ENCODE peak calls at places on chromosomes 2 and 18, in seven cellular contexts. Q, C, U, M, P, W and B are unnamed samples.

GRCh38 chr2:10514743-10515142 is 66.6 kb upstream of the ODC1 start:
- DNase-seq in Q (no peak), C (no peak), U (peak; percentile 81), M (peak; percentile 73), P (no peak), W (no peak), B (no peak)

GRCh38 chr2:240888130-240888889 is 7.6 kb downstream of the MAB21L4 start:
- DNase-seq in Q (no peak), C (no peak), U (no peak), M (no peak), P (no peak), W (no peak), B (no peak)

GRCh38 chr2:36147670-36148390 is 207.7 kb upstream of the CRIM1 start:
- DNase-seq in Q (no peak), C (no peak), U (no peak), M (no peak), P (no peak), W (no peak), B (no peak)

GRCh38 chr2:37020212-37020886 is 54.0 kb upstream of the STRN start:
- DNase-seq in Q (peak; percentile 27), C (no peak), U (no peak), M (no peak), P (no peak), W (peak; percentile 31), B (no peak)

GRCh38 chr2:120330946-120331822 is 14.8 kb upstream of the INHBB start:
- DNase-seq in Q (no peak), C (no peak), U (no peak), M (no peak), P (no peak), W (no peak), B (no peak)

GRCh38 chr2:95264626-95265025 is 9.6 kb upstream of the PROM2 start:
- DNase-seq in Q (no peak), C (no peak), U (no peak), M (no peak), P (no peak), W (no peak), B (no peak)

GRCh38 chr2:131049150-131049718 is 44.0 kb downstream of the FAM168B start:
- DNase-seq in Q (no peak), C (no peak), U (no peak), M (no peak), P (no peak), W (no peak), B (no peak)

GRCh38 chr18:285817-286216 is 18.0 kb upstream of the THOC1 start:
- DNase-seq in Q (no peak), C (no peak), U (no peak), M (no peak), P (no peak), W (no peak), B (no peak)

GRCh38 chr2:118855451-118856279 is 8.2 kb upstream of the EN1 start:
- DNase-seq in Q (peak; percentile 81), C (peak; percentile 99), U (peak; percentile 69), M (peak; percentile 91), P (peak; percentile 53), W (peak; percentile 78), B (peak; percentile 86)

GRCh38 chr2:238216651-238217184 is 13.2 kb upstream of the ILKAP start:
- DNase-seq in Q (no peak), C (no peak), U (no peak), M (no peak), P (no peak), W (no peak), B (no peak)

GRCh38 chr2:151262629-151263028 is 966 bp upstream of the RBM43 start:
- DNase-seq in Q (no peak), C (no peak), U (no peak), M (no peak), P (no peak), W (no peak), B (no peak)

GRCh38 chr2:7745369-7745768 is 828.2 kb downstream of the RNF144A start:
- DNase-seq in Q (no peak), C (no peak), U (no peak), M (no peak), P (no peak), W (no peak), B (no peak)

GRCh38 chr2:41483221-41483620 is 564.6 kb upstream of the PKDCC start:
- DNase-seq in Q (no peak), C (no peak), U (no peak), M (no peak), P (no peak), W (no peak), B (no peak)

GRCh38 chr2:216328347-216328746 is 43.9 kb downstream of the MARCHF4 start:
- DNase-seq in Q (no peak), C (no peak), U (no peak), M (no peak), P (no peak), W (no peak), B (no peak)
- TF ChIP-seq CTCF in Q (no peak), C (no peak), U (no peak), M (no peak), P (peak; percentile 15), W (no peak), B (no peak)

GRCh38 chr18:59155140-59155539 is 15.5 kb downstream of the SEC11C start:
- DNase-seq in Q (no peak), C (no peak), U (no peak), M (no peak), P (no peak), W (no peak), B (no peak)
- TF ChIP-seq CTCF in Q (no peak), C (no peak), U (no peak), M (no peak), P (no peak), W (no peak), B (no peak)

GRCh38 chr2:174138161-174138560 is 110.2 kb downstream of the OLA1 start:
- DNase-seq in Q (no peak), C (no peak), U (no peak), M (peak; percentile 7), P (no peak), W (no peak), B (peak; percentile 5)
- TF ChIP-seq CTCF in Q (no peak), C (peak; percentile 42), U (peak; percentile 47), M (peak; percentile 45), P (no peak), W (no peak), B (peak; percentile 11)

GRCh38 chr2:182207049-182207746 is 219.6 kb downstream of the PDE1A start:
- DNase-seq in Q (no peak), C (no peak), U (no peak), M (no peak), P (no peak), W (no peak), B (no peak)
- TF ChIP-seq CTCF in Q (no peak), C (no peak), U (no peak), M (no peak), P (no peak), W (no peak), B (no peak)

GRCh38 chr18:80247403-80247916 is at the start of gene PARD6G:
- DNase-seq in Q (peak; percentile 83), C (peak; percentile 80), U (peak; percentile 11), M (peak; percentile 54), P (peak; percentile 38), W (no peak), B (peak; percentile 69)
- TF ChIP-seq CTCF in Q (no peak), C (no peak), U (no peak), M (no peak), P (no peak), W (no peak), B (no peak)

DNA sequence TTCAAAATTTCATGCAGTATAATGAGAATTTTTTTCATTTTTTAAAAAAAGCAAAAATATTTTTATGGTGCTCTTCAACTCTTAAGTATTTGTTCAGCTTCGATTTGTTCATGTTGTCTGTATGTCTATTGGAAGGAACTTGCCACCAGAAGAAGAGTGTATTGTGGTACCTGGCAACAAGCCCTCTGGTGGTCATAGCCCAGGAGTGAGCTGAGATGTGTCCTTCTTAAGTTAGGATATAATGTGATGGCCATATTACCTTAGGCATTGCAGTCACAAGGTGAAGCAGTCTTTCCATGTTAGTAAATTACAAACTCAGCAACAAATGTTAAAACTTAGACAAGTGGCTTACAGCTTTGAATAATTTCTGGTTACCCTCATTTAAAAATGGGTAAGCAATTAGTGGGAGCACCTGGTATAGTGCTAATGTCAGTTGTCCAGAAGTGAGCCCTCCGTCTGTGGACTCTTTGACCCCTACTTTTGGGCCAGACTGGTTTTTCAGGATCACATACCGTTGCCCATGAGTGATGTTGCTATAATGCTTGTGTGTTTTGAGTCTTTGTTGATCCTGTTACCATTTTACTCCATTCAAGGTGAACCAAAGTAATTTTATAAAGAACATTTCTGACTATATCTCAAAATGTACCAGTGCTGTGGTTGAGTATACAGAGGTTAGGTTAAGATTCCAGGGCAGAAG is 57.4 kb downstream of the MYO1B start:
- DNase-seq in Q (no peak), C (no peak), U (peak; percentile 37), M (peak; percentile 15), P (peak; percentile 29), W (no peak), B (peak; percentile 23)
- TF ChIP-seq CTCF in Q (no peak), C (no peak), U (peak; percentile 46), M (peak; percentile 29), P (peak; percentile 10), W (no peak), B (no peak)

GRCh38 chr18:45207328-45207727 is 407.9 kb upstream of the SLC14A2 start:
- DNase-seq in Q (no peak), C (no peak), U (no peak), M (no peak), P (no peak), W (no peak), B (no peak)

GRCh38 chr18:45213040-45213333 is 402.3 kb upstream of the SLC14A2 start:
- DNase-seq in Q (no peak), C (no peak), U (no peak), M (no peak), P (no peak), W (no peak), B (no peak)

GRCh38 chr18:45208164-45208563 is 407.1 kb upstream of the SLC14A2 start:
- DNase-seq in Q (no peak), C (no peak), U (no peak), M (no peak), P (no peak), W (no peak), B (no peak)

DNA sequence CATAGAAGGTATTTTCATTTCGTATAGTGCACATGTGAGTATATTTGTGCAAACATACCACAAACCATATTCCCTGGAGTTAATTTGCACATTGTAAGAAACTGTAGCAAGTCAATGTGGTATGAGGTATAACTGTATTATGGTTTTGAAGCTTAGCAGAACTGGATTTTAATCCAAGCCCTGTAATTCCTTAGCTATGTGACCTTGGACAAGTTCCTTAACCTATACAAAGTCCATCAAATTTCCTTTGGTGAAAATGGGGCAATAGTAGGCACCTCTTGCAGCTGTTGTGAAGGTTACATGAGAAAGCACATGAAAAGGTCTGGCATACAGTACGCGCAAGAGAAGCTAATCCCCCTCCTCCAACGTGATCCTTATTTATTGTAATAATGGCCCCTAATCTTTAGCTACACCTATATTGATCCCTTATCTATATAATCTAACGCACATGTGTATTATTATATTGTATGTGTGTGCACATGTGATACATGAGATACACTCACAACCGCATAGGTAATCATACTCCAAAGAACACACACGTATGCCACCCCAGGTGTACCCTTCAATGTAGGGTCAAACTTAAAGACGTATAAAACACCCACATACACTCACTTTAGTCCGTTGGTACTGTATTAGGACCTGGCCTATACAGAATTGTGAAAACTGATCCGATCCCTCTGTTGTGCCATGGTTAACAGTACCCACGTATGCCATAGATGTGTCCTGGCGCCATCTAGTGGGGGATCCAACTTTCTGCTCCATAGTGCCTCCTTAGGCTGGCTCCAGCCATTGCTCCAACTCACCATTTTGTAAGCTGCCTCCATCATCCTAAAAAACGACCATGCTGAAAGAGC is 402.9 kb upstream of the SLC14A2 start:
- DNase-seq in Q (peak; percentile 89), C (peak; percentile 84), U (peak; percentile 49), M (peak; percentile 22), P (peak; percentile 22), W (peak; percentile 62), B (peak; percentile 89)
- TF ChIP-seq CTCF in Q (peak; percentile 96), C (peak; percentile 93), U (peak; percentile 85), M (peak; percentile 72), P (peak; percentile 72), W (peak; percentile 28), B (peak; percentile 93)